ENCODE peak calls at places on chromosomes 5 and 9, in nine cellular contexts. D is A549, M is fibroblast of lung, C is ovary, G is left ventricle myocardium inferior, E is heart left ventricle, X is IMR-90, B is aorta, J is SK-N-SH. T is an unnamed sample.

GRCh38 chr5:82858453-82859043 is 218.6 kb downstream of the TMEM167A start:
- DNase-seq in D (no peak), M (no peak), C (no peak), G (no peak), E (no peak), X (no peak), B (no peak), J (no peak), T (no peak)

GRCh38 chr5:112551437-112552018 is 132.5 kb upstream of the EPB41L4A start:
- DNase-seq in D (peak; percentile 66), M (peak; percentile 79), C (no peak), G (no peak), E (no peak), X (peak; percentile 72), B (no peak), J (peak; percentile 42), T (peak; percentile 35)

GRCh38 chr5:53425598-53426516 is 54.6 kb upstream of the FST start:
- DNase-seq in D (peak; percentile 45), M (no peak), C (no peak), G (no peak), E (no peak), X (no peak), B (no peak), J (peak; percentile 36), T (peak; percentile 24)

GRCh38 chr9:131015112-131015511 is 6.1 kb downstream of the LAMC3 start:
- DNase-seq in D (no peak), M (no peak), C (no peak), G (no peak), E (no peak), X (no peak), B (no peak), J (no peak), T (no peak)

GRCh38 chr5:13910637-13911288 is 33.7 kb downstream of the DNAH5 start:
- DNase-seq in D (no peak), M (no peak), C (no peak), G (no peak), E (no peak), X (no peak), B (no peak), J (no peak), T (no peak)

GRCh38 chr9:36903541-36904435 is 130.3 kb downstream of the PAX5 start:
- DNase-seq in D (peak; percentile 66), M (peak; percentile 48), C (peak; percentile 40), G (no peak), E (no peak), X (peak; percentile 52), B (no peak), J (peak; percentile 51), T (peak; percentile 84)

GRCh38 chr9:13607746-13608445 is 328.4 kb upstream of the MPDZ start:
- DNase-seq in D (no peak), M (no peak), C (no peak), G (no peak), E (peak; percentile 34), X (no peak), B (no peak), J (peak; percentile 12), T (no peak)

GRCh38 chr5:154189256-154189818 is 1.2 kb upstream of the GALNT10 start:
- DNase-seq in D (no peak), M (no peak), C (peak; percentile 42), G (peak; percentile 18), E (no peak), X (no peak), B (peak; percentile 81), J (peak; percentile 44), T (no peak)

DNA sequence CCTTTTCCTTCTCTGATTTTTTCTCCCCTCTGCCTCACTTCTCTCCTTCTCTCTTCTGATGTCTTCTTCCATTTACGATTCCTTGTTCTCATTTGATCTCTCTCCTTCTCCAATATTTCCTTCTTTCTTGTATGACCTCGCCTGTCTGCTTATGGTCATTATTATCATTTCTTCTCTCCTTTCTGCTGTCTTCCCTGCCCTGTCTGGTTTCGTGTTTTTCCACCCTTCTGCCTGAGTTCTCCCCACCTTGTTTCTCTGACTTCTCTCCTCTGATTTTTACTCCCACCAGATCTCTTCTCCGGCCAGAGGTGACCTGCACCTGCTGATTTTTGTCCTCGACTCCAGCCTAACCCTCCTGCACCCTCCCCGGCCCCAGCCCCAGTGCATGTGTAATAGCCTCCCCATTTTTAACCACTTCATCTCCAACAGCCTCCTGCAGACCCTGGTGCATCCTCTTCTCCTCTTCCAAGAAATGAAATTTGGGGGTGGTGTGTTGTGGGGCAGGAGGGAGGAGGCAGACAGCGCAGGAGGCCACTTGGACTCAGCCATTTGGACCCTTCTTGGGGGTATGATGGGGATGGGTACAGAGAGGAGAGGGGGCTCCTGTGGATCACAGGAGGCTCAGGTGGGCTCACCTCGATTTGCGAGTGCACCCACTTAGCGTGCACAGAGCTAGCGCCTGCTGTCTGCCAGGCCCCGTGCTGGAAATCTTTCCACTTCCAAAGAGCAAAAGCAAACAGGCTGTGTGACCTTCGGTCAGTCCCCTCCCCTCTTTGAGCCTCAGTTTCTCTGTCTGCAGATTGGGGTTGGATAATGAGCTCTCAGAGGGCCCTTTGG is 32.5 kb downstream of the GSN start:
- DNase-seq in D (no peak), M (no peak), C (no peak), G (no peak), E (no peak), X (no peak), B (peak; percentile 52), J (no peak), T (no peak)
- H3K4me1 ChIP-seq in D (peaks cover 40% of the 10 kb centered on the region), M (peaks cover 7% of the 10 kb centered on the region), C (peaks cover 25% of the 10 kb centered on the region), G (peaks cover 98% of the 10 kb centered on the region), E (peaks cover 93% of the 10 kb centered on the region), X (peaks cover 15% of the 10 kb centered on the region), B (peaks cover 2% of the 10 kb centered on the region), J (no peaks in the 10 kb centered on the region), T (peaks cover 11% of the 10 kb centered on the region)

GRCh38 chr9:35500130-35500748 is 10.3 kb downstream of the RUSC2 start:
- DNase-seq in D (peak; percentile 34), M (no peak), C (no peak), G (no peak), E (no peak), X (no peak), B (no peak), J (no peak), T (peak; percentile 58)
- H3K9me3 ChIP-seq in D (peaks cover 32% of the 10 kb centered on the region), M (no peaks in the 10 kb centered on the region), C (no peaks in the 10 kb centered on the region), G (no peaks in the 10 kb centered on the region), E (peaks cover 3% of the 10 kb centered on the region), X (no peaks in the 10 kb centered on the region), B (no peaks in the 10 kb centered on the region), J (no peaks in the 10 kb centered on the region), T (no peaks in the 10 kb centered on the region)

GRCh38 chr5:172095368-172095960 is 89.0 kb upstream of the FBXW11 start:
- DNase-seq in D (no peak), M (no peak), C (no peak), G (no peak), E (no peak), X (no peak), B (peak; percentile 58), J (no peak), T (peak; percentile 46)

GRCh38 chr5:172093559-172093958 is 87.1 kb upstream of the FBXW11 start:
- DNase-seq in D (no peak), M (no peak), C (no peak), G (peak; percentile 50), E (peak; percentile 45), X (no peak), B (peak; percentile 74), J (no peak), T (no peak)

GRCh38 chr5:172096184-172096941 is 89.9 kb upstream of the FBXW11 start:
- DNase-seq in D (no peak), M (no peak), C (no peak), G (peak; percentile 4), E (no peak), X (no peak), B (peak; percentile 59), J (no peak), T (no peak)

GRCh38 chr5:172091956-172092732 is 85.7 kb upstream of the FBXW11 start:
- DNase-seq in D (no peak), M (no peak), C (no peak), G (no peak), E (no peak), X (no peak), B (peak; percentile 49), J (no peak), T (no peak)

GRCh38 chr5:172093965-172094364 is 87.5 kb upstream of the FBXW11 start:
- DNase-seq in D (no peak), M (peak; percentile 52), C (no peak), G (peak; percentile 69), E (peak; percentile 70), X (no peak), B (no peak), J (peak; percentile 71), T (no peak)
- H3K4me1 ChIP-seq in D (no peaks in the 10 kb centered on the region), M (peaks cover 7% of the 10 kb centered on the region), C (peaks cover 7% of the 10 kb centered on the region), G (peaks cover 22% of the 10 kb centered on the region), E (peaks cover 19% of the 10 kb centered on the region), X (peaks cover 12% of the 10 kb centered on the region), B (no peaks in the 10 kb centered on the region), J (peaks cover 6% of the 10 kb centered on the region), T (no peaks in the 10 kb centered on the region)

GRCh38 chr9:113042884-113043657 is 13.5 kb downstream of the ZFP37 start:
- DNase-seq in D (peak; percentile 34), M (peak; percentile 26), C (no peak), G (no peak), E (no peak), X (no peak), B (no peak), J (no peak), T (peak; percentile 8)
- H3K9me3 ChIP-seq in D (peaks cover 97% of the 10 kb centered on the region), M (peaks cover 4% of the 10 kb centered on the region), C (peaks cover 29% of the 10 kb centered on the region), G (peaks cover 100% of the 10 kb centered on the region), E (peaks cover 100% of the 10 kb centered on the region), X (peaks cover 67% of the 10 kb centered on the region), B (peaks cover 12% of the 10 kb centered on the region), J (peaks cover 54% of the 10 kb centered on the region), T (peaks cover 50% of the 10 kb centered on the region)

GRCh38 chr5:164354138-164354751 is 848.8 kb downstream of the MAT2B start:
- DNase-seq in D (no peak), M (no peak), C (no peak), G (no peak), E (no peak), X (no peak), B (no peak), J (no peak), T (no peak)
- H3K4me1 ChIP-seq in D (no peaks in the 10 kb centered on the region), M (peaks cover 4% of the 10 kb centered on the region), C (no peaks in the 10 kb centered on the region), G (no peaks in the 10 kb centered on the region), E (no peaks in the 10 kb centered on the region), X (peaks cover 5% of the 10 kb centered on the region), B (no peaks in the 10 kb centered on the region), J (peaks cover 17% of the 10 kb centered on the region), T (peaks cover 6% of the 10 kb centered on the region)

DNA sequence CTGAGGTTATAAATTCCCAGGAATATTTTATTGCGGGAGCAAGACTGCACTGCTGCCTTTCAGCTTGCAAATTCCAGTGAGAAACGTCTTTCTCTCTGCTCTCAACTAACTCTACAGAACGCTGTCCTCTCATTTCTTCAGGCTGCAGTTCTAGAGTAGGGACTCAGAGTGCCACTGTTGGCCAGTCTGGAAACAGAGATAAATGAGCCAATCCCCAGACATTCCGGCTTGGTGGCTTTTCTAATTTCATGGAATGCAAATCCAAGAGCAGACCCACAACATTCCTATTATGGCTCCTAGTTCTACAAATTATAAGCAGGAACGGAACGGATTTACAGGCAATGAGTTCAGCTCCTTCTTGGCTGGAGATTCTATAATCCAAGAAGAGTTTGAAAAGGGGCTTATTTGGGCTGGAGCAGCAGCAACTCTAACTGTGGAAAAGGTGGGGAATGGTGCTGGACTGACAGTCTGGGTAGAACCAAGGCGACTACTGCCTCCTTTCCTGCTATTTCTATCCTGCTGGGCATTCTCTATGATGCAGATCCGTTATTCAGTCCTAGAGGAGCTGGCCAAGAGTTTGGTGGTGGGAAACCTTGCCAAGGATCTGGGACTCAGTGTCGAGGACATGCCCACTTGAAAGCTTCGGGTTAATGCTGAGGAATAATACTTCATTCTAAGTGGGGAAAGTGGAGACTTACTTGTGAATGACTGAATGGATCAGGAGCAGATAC is 9.3 kb downstream of the PCDHGA12 start:
- DNase-seq in D (no peak), M (no peak), C (no peak), G (no peak), E (peak; percentile 37), X (no peak), B (no peak), J (no peak), T (peak; percentile 38)
- H3K9me3 ChIP-seq in D (peaks cover 6% of the 10 kb centered on the region), M (no peaks in the 10 kb centered on the region), C (no peaks in the 10 kb centered on the region), G (peaks cover 92% of the 10 kb centered on the region), E (peaks cover 65% of the 10 kb centered on the region), X (peaks cover 10% of the 10 kb centered on the region), B (peaks cover 18% of the 10 kb centered on the region), J (peaks cover 2% of the 10 kb centered on the region), T (peaks cover 8% of the 10 kb centered on the region)

T was measured in astrocyte.